ENCODE peak calls at places on chromosomes 16 and 17, in six cellular contexts. B, Q, D, G, O and L are unnamed samples.

GRCh38 chr16:48057085-48057484 is 98.7 kb downstream of the ABCC12 start:
- DNase-seq in D (no peak), Q (no peak), O (no peak), B (no peak), G (no peak), L (no peak)

GRCh38 chr17:78313735-78314648 is 45.9 kb downstream of the SOCS3 start:
- DNase-seq in Q (peak; percentile 45), G (peak; percentile 95), B (peak; percentile 95), O (peak; percentile 95), D (peak; percentile 92), L (peak; percentile 92)

GRCh38 chr17:36939059-36939943 is 2.0 kb downstream of the LHX1 start:
- DNase-seq in D (no peak), O (no peak), G (no peak), B (no peak), Q (no peak), L (no peak)

GRCh38 chr16:19102187-19102872 is 11.4 kb upstream of the ITPRIPL2 start:
- DNase-seq in D (no peak), B (no peak), Q (no peak), G (no peak), O (no peak), L (no peak)

GRCh38 chr16:87926246-87927194 is 9.8 kb downstream of the CA5A start:
- DNase-seq in D (no peak), O (no peak), B (no peak), Q (no peak), G (no peak), L (no peak)

GRCh38 chr16:88374736-88375135 is 8.0 kb upstream of the ZNF469 start:
- DNase-seq in O (peak; percentile 18), Q (no peak), D (no peak), B (no peak), G (no peak), L (no peak)

GRCh38 chr16:69311115-69311532 is at the start of gene VPS4A:
- DNase-seq in G (peak; percentile 99), O (peak; percentile 99), B (peak; percentile 96), Q (peak; percentile 89), D (peak; percentile 89), L (peak; percentile 98)

GRCh38 chr16:73171901-73172619 is 124.1 kb upstream of the ZFHX3 start:
- DNase-seq in Q (no peak), G (no peak), B (no peak), O (peak; percentile 28), D (no peak), L (no peak)

GRCh38 chr16:27730703-27731220 is 180.8 kb downstream of the KATNIP start:
- DNase-seq in D (no peak), B (no peak), O (no peak), G (no peak), Q (no peak), L (no peak)

GRCh38 chr17:78528541-78528940 is 48.7 kb downstream of the DNAH17 start:
- DNase-seq in B (no peak), G (peak; percentile 73), O (no peak), Q (no peak), D (no peak), L (no peak)

GRCh38 chr17:7404737-7405412 is 978 bp upstream of the TMEM256 start:
- DNase-seq in B (no peak), D (no peak), Q (no peak), G (peak; percentile 71), O (peak; percentile 89), L (peak; percentile 86)

GRCh38 chr17:66300956-66301355 is 1.5 kb upstream of the PRKCA start:
- DNase-seq in G (no peak), B (no peak), Q (no peak), O (no peak), D (no peak), L (no peak)

GRCh38 chr17:57480438-57481196 is 224.3 kb downstream of the MSI2 start:
- DNase-seq in B (no peak), Q (no peak), O (peak; percentile 61), G (peak; percentile 31), D (no peak), L (no peak)

GRCh38 chr16:87662254-87663204 is 60.2 kb downstream of the JPH3 start:
- DNase-seq in Q (no peak), D (no peak), G (no peak), B (no peak), O (no peak), L (peak; percentile 55)

GRCh38 chr16:24139282-24139681 is 116.9 kb upstream of the CACNG3 start:
- DNase-seq in Q (no peak), D (no peak), B (no peak), G (peak; percentile 26), O (no peak), L (peak; percentile 93)

GRCh38 chr17:83107656-83108048 is 28.2 kb downstream of the METRNL start:
- DNase-seq in B (no peak), D (no peak), G (no peak), Q (no peak), O (no peak), L (no peak)

GRCh38 chr17:38465420-38466345 is 37.4 kb downstream of the ARHGAP23 start:
- DNase-seq in O (peak; percentile 68), G (peak; percentile 26), B (peak; percentile 58), D (no peak), Q (no peak), L (no peak)

GRCh38 chr17:82491533-82491932 is 28.0 kb upstream of the FOXK2 start:
- DNase-seq in B (no peak), Q (no peak), D (no peak), O (peak; percentile 22), G (no peak), L (no peak)

GRCh38 chr17:48095611-48096010 is 5.7 kb downstream of the CBX1 start:
- DNase-seq in G (no peak), O (no peak), D (no peak), Q (no peak), B (no peak), L (no peak)

GRCh38 chr16:1285669-1286491 is 23.6 kb upstream of the UBE2I start:
- DNase-seq in O (no peak), B (no peak), G (no peak), D (no peak), Q (no peak), L (peak; percentile 66)
- TF ChIP-seq CTCF in O (peak; percentile 9), B (no peak), G (no peak), D (peak; percentile 8), Q (no peak), L (peak; percentile 40)

GRCh38 chr17:42865638-42866094 is 14.7 kb downstream of the AOC3 start:
- DNase-seq in B (no peak), Q (no peak), O (no peak), G (no peak), D (no peak), L (no peak)
- TF ChIP-seq REST in B (no peak), Q (no peak), O (no peak), G (no peak), D (no peak), L (no peak)

GRCh38 chr17:19343671-19344151 is 18.8 kb downstream of the B9D1 start:
- DNase-seq in G (no peak), D (no peak), Q (no peak), O (no peak), B (peak; percentile 35), L (peak; percentile 44)

GRCh38 chr17:19343256-19343630 is 19.3 kb downstream of the B9D1 start:
- DNase-seq in B (no peak), Q (no peak), O (no peak), D (no peak), G (no peak), L (no peak)

GRCh38 chr17:19345067-19345460 is 17.5 kb downstream of the B9D1 start:
- DNase-seq in O (no peak), D (no peak), B (no peak), Q (no peak), G (no peak), L (no peak)

GRCh38 chr17:19345486-19346350 is 16.8 kb downstream of the B9D1 start:
- DNase-seq in Q (no peak), O (no peak), D (no peak), B (no peak), G (no peak), L (no peak)

DNA sequence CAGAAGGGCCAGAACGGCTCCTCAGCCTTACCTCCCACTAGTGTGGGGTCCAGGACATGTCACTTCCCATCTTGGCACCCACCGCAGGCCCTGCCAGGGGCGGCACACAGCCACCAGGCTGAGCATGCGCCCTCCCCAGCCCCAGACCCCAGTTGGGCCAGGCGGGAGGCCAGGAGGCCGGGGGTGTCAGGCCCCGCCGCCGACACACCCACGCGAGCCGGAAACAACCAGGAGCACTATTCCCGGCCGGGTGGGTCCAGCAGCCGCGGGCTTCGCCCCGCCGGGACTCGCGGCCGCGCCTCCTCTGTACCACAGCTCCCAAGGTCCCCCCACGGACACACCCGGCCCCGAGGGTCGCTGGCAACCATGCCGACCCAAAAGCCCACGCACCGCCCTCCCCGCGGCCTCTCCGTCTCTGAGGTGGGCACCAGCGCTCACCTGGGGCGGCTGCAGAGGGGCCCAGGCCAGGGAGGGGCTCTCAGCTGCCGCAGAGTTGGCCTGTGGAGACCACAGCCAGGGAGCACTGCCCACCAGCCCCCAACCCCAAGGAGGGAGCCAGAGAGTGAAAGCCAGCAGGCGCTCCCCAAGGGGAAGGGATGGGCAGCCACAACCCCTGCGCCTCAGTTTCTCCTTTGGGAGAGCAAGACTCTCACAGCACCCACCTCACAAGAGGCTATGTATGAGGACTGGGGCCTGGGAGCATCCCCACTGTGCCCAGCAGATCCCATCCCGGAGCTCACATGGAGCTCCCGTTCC is 18.0 kb downstream of the B9D1 start:
- DNase-seq in D (no peak), B (no peak), G (no peak), Q (no peak), O (no peak), L (no peak)
- TF ChIP-seq CTCF in D (no peak), B (no peak), G (no peak), Q (no peak), O (no peak), L (no peak)

GRCh38 chr16:49836668-49837067 is 19.2 kb downstream of the ZNF423 start:
- DNase-seq in O (no peak), Q (no peak), D (no peak), B (no peak), G (no peak), L (no peak)
- TF ChIP-seq REST in O (no peak), Q (no peak), D (no peak), B (no peak), G (no peak), L (no peak)

DNA sequence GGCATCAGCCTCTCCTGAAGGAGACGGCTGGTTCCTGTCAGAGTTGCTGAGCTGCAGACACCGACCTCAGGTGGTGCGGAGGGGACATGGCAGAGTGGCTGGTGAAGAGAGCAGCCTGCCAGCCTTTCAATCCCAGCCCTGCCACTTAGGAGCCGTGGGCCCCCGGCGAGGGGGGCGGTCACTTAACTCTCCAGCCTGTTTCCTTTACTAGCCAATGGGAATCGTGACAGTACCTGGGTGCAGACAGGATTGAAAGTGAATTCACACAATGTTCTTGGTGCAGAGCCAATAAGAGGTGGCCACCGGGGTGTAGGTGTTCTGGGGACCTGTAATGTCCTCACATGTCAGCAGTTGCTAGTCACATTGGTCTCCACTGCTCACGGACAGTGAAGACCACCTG is 13.5 kb downstream of the ACE start:
- DNase-seq in B (no peak), O (no peak), D (no peak), G (no peak), Q (no peak), L (peak; percentile 34)
- TF ChIP-seq CTCF in B (no peak), O (no peak), D (no peak), G (peak; percentile 8), Q (no peak), L (peak; percentile 37)

GRCh38 chr17:81339502-81340296 is 44.6 kb upstream of the SLC38A10 start:
- DNase-seq in O (no peak), Q (no peak), G (no peak), D (no peak), B (peak; percentile 91), L (no peak)
- TF ChIP-seq REST in O (no peak), Q (no peak), G (no peak), D (no peak), B (no peak), L (no peak)

GRCh38 chr17:44400226-44400847 is 10.9 kb upstream of the ITGA2B start:
- DNase-seq in O (no peak), B (peak; percentile 48), G (peak; percentile 58), Q (no peak), D (peak; percentile 12), L (peak; percentile 59)
- TF ChIP-seq CTCF in O (peak; percentile 69), B (peak; percentile 75), G (peak; percentile 52), Q (peak; percentile 55), D (peak; percentile 59), L (peak; percentile 70)